ENCODE peak calls at places on chromosomes 2 and 18, in seven cellular contexts. One of them, this sample, is unnamed.

GRCh38 chr2:61493523-61493942 is 22.6 kb upstream of the USP34 start:
- DNase-seq in HCT116: no peak
- DNase-seq in Panc1: no peak
- DNase-seq in kidney epithelial cell: no peak
- DNase-seq in CD8-positive, alpha-beta T cell: no peak
- DNase-seq in heart left ventricle: no peak
- DNase-seq in ovary: no peak
- DNase-seq in this sample: no peak

GRCh38 chr2:115558725-115559124 is 1116.3 kb downstream of the DPP10 start:
- DNase-seq in HCT116: no peak
- DNase-seq in Panc1: no peak
- DNase-seq in kidney epithelial cell: no peak
- DNase-seq in CD8-positive, alpha-beta T cell: no peak
- DNase-seq in heart left ventricle: no peak
- DNase-seq in ovary: no peak
- DNase-seq in this sample: no peak

GRCh38 chr2:120508581-120509041 is 162.7 kb downstream of the INHBB start:
- DNase-seq in HCT116: no peak
- DNase-seq in Panc1: no peak
- DNase-seq in kidney epithelial cell: no peak
- DNase-seq in CD8-positive, alpha-beta T cell: no peak
- DNase-seq in heart left ventricle: no peak
- DNase-seq in ovary: no peak
- DNase-seq in this sample: no peak

GRCh38 chr2:192148620-192149321 is 46.0 kb downstream of the TMEFF2 start:
- DNase-seq in HCT116: no peak
- DNase-seq in Panc1: no peak
- DNase-seq in kidney epithelial cell: no peak
- DNase-seq in CD8-positive, alpha-beta T cell: no peak
- DNase-seq in heart left ventricle: no peak
- DNase-seq in ovary: no peak
- DNase-seq in this sample: no peak

GRCh38 chr2:3522851-3523481 is 3.6 kb upstream of the ADI1 start:
- DNase-seq in HCT116: no peak
- DNase-seq in Panc1: no peak
- DNase-seq in kidney epithelial cell: no peak
- DNase-seq in CD8-positive, alpha-beta T cell: no peak
- DNase-seq in heart left ventricle: no peak
- DNase-seq in ovary: no peak
- DNase-seq in this sample: no peak

GRCh38 chr2:11716689-11717321 is 29.6 kb upstream of the LPIN1 start:
- DNase-seq in HCT116: no peak
- DNase-seq in Panc1: no peak
- DNase-seq in kidney epithelial cell: no peak
- DNase-seq in CD8-positive, alpha-beta T cell: no peak
- DNase-seq in heart left ventricle: no peak
- DNase-seq in ovary: no peak
- DNase-seq in this sample: no peak

GRCh38 chr18:26549486-26550435 is 1.4 kb upstream of the KCTD1 start:
- DNase-seq in HCT116: peak; percentile 53
- DNase-seq in Panc1: no peak
- DNase-seq in kidney epithelial cell: no peak
- DNase-seq in CD8-positive, alpha-beta T cell: no peak
- DNase-seq in heart left ventricle: peak; percentile 77
- DNase-seq in ovary: peak; percentile 70
- DNase-seq in this sample: peak; percentile 47

GRCh38 chr2:238108423-238109201 is 8.5 kb downstream of the ESPNL start:
- DNase-seq in HCT116: no peak
- DNase-seq in Panc1: no peak
- DNase-seq in kidney epithelial cell: no peak
- DNase-seq in CD8-positive, alpha-beta T cell: no peak
- DNase-seq in heart left ventricle: peak; percentile 23
- DNase-seq in ovary: peak; percentile 13
- DNase-seq in this sample: no peak

GRCh38 chr2:71782323-71782722 is 329.0 kb downstream of the DYSF start:
- DNase-seq in HCT116: no peak
- DNase-seq in Panc1: no peak
- DNase-seq in kidney epithelial cell: no peak
- DNase-seq in CD8-positive, alpha-beta T cell: no peak
- DNase-seq in heart left ventricle: no peak
- DNase-seq in ovary: no peak
- DNase-seq in this sample: no peak

GRCh38 chr2:129347486-129348217 is 631.8 kb upstream of the RAB6C start:
- DNase-seq in HCT116: no peak
- DNase-seq in Panc1: no peak
- DNase-seq in kidney epithelial cell: no peak
- DNase-seq in CD8-positive, alpha-beta T cell: no peak
- DNase-seq in heart left ventricle: no peak
- DNase-seq in ovary: no peak
- DNase-seq in this sample: no peak

GRCh38 chr2:34831096-34831495 is 1232.0 kb upstream of the FAM98A start:
- DNase-seq in HCT116: no peak
- DNase-seq in Panc1: no peak
- DNase-seq in kidney epithelial cell: no peak
- DNase-seq in CD8-positive, alpha-beta T cell: no peak
- DNase-seq in heart left ventricle: no peak
- DNase-seq in ovary: no peak
- DNase-seq in this sample: no peak

GRCh38 chr2:172223601-172224054 is 120.9 kb upstream of the DLX2 start:
- DNase-seq in HCT116: no peak
- DNase-seq in Panc1: no peak
- DNase-seq in kidney epithelial cell: no peak
- DNase-seq in CD8-positive, alpha-beta T cell: no peak
- DNase-seq in heart left ventricle: no peak
- DNase-seq in ovary: no peak
- DNase-seq in this sample: no peak

GRCh38 chr2:158637357-158637756 is 157.8 kb upstream of the DAPL1 start:
- DNase-seq in HCT116: no peak
- DNase-seq in Panc1: no peak
- DNase-seq in kidney epithelial cell: no peak
- DNase-seq in CD8-positive, alpha-beta T cell: no peak
- DNase-seq in heart left ventricle: no peak
- DNase-seq in ovary: peak; percentile 42
- DNase-seq in this sample: no peak

GRCh38 chr18:63787673-63788072 is 12.5 kb downstream of the SERPINB7 start:
- DNase-seq in HCT116: no peak
- DNase-seq in Panc1: no peak
- DNase-seq in kidney epithelial cell: no peak
- DNase-seq in CD8-positive, alpha-beta T cell: no peak
- DNase-seq in heart left ventricle: no peak
- DNase-seq in ovary: no peak
- DNase-seq in this sample: no peak

GRCh38 chr2:187654535-187654934 is 100.3 kb upstream of the TFPI start:
- DNase-seq in HCT116: no peak
- DNase-seq in Panc1: no peak
- DNase-seq in kidney epithelial cell: no peak
- DNase-seq in CD8-positive, alpha-beta T cell: no peak
- DNase-seq in heart left ventricle: peak; percentile 51
- DNase-seq in ovary: no peak
- DNase-seq in this sample: no peak

GRCh38 chr2:16247371-16248177 is 307.2 kb downstream of the MYCN start:
- DNase-seq in HCT116: no peak
- DNase-seq in Panc1: no peak
- DNase-seq in kidney epithelial cell: no peak
- DNase-seq in CD8-positive, alpha-beta T cell: no peak
- DNase-seq in heart left ventricle: no peak
- DNase-seq in ovary: no peak
- DNase-seq in this sample: no peak

GRCh38 chr2:176500921-176501320 is 231.7 kb downstream of the MTX2 start:
- DNase-seq in HCT116: no peak
- DNase-seq in Panc1: no peak
- DNase-seq in kidney epithelial cell: no peak
- DNase-seq in CD8-positive, alpha-beta T cell: no peak
- DNase-seq in heart left ventricle: no peak
- DNase-seq in ovary: no peak
- DNase-seq in this sample: no peak

GRCh38 chr18:51908598-51908944 is 431.4 kb upstream of the DCC start:
- DNase-seq in HCT116: no peak
- DNase-seq in Panc1: no peak
- DNase-seq in kidney epithelial cell: no peak
- DNase-seq in CD8-positive, alpha-beta T cell: no peak
- DNase-seq in heart left ventricle: no peak
- DNase-seq in ovary: no peak
- DNase-seq in this sample: no peak

GRCh38 chr2:102618452-102619413 is 620 bp upstream of the SLC9A2 start:
- DNase-seq in HCT116: peak; percentile 18
- DNase-seq in Panc1: no peak
- DNase-seq in kidney epithelial cell: no peak
- DNase-seq in CD8-positive, alpha-beta T cell: no peak
- DNase-seq in heart left ventricle: peak; percentile 35
- DNase-seq in ovary: no peak
- DNase-seq in this sample: peak; percentile 7

GRCh38 chr2:2912731-2913130 is 464.9 kb downstream of the EIPR1 start:
- DNase-seq in HCT116: no peak
- DNase-seq in Panc1: no peak
- DNase-seq in kidney epithelial cell: no peak
- DNase-seq in CD8-positive, alpha-beta T cell: no peak
- DNase-seq in heart left ventricle: no peak
- DNase-seq in ovary: no peak
- DNase-seq in this sample: no peak

GRCh38 chr2:212421571-212422334 is 116.8 kb downstream of the ERBB4 start:
- DNase-seq in HCT116: no peak
- DNase-seq in Panc1: no peak
- DNase-seq in kidney epithelial cell: no peak
- DNase-seq in CD8-positive, alpha-beta T cell: no peak
- DNase-seq in heart left ventricle: no peak
- DNase-seq in ovary: no peak
- DNase-seq in this sample: no peak

GRCh38 chr2:72895759-72896281 is 8.6 kb downstream of the SPR start:
- DNase-seq in HCT116: no peak
- DNase-seq in Panc1: no peak
- DNase-seq in kidney epithelial cell: no peak
- DNase-seq in CD8-positive, alpha-beta T cell: no peak
- DNase-seq in heart left ventricle: peak; percentile 46
- DNase-seq in ovary: peak; percentile 49
- DNase-seq in this sample: no peak

GRCh38 chr2:69375494-69376353 is 11.3 kb downstream of the GFPT1 start:
- DNase-seq in HCT116: peak; percentile 21
- DNase-seq in Panc1: no peak
- DNase-seq in kidney epithelial cell: no peak
- DNase-seq in CD8-positive, alpha-beta T cell: no peak
- DNase-seq in heart left ventricle: no peak
- DNase-seq in ovary: no peak
- DNase-seq in this sample: peak; percentile 39

GRCh38 chr2:149080964-149081363 is 42.5 kb downstream of the LYPD6B start:
- DNase-seq in HCT116: no peak
- DNase-seq in Panc1: no peak
- DNase-seq in kidney epithelial cell: no peak
- DNase-seq in CD8-positive, alpha-beta T cell: no peak
- DNase-seq in heart left ventricle: no peak
- DNase-seq in ovary: no peak
- DNase-seq in this sample: no peak

GRCh38 chr2:234444888-234445287 is 52.0 kb downstream of the ARL4C start:
- DNase-seq in HCT116: no peak
- DNase-seq in Panc1: no peak
- DNase-seq in kidney epithelial cell: peak; percentile 58
- DNase-seq in CD8-positive, alpha-beta T cell: peak; percentile 59
- DNase-seq in heart left ventricle: no peak
- DNase-seq in ovary: no peak
- DNase-seq in this sample: peak; percentile 40

GRCh38 chr2:133456156-133456555 is 112.1 kb downstream of the NCKAP5 start:
- DNase-seq in HCT116: no peak
- DNase-seq in Panc1: no peak
- DNase-seq in kidney epithelial cell: no peak
- DNase-seq in CD8-positive, alpha-beta T cell: no peak
- DNase-seq in heart left ventricle: no peak
- DNase-seq in ovary: no peak
- DNase-seq in this sample: no peak
- H3K27me3 ChIP-seq in HCT116: no peaks in the 10 kb centered on the region
- H3K27me3 ChIP-seq in Panc1: no peaks in the 10 kb centered on the region
- H3K27me3 ChIP-seq in kidney epithelial cell: no peaks in the 10 kb centered on the region
- H3K27me3 ChIP-seq in CD8-positive, alpha-beta T cell: no peaks in the 10 kb centered on the region
- H3K27me3 ChIP-seq in heart left ventricle: no peaks in the 10 kb centered on the region
- H3K27me3 ChIP-seq in ovary: no peaks in the 10 kb centered on the region
- H3K27me3 ChIP-seq in this sample: no peaks in the 10 kb centered on the region

DNA sequence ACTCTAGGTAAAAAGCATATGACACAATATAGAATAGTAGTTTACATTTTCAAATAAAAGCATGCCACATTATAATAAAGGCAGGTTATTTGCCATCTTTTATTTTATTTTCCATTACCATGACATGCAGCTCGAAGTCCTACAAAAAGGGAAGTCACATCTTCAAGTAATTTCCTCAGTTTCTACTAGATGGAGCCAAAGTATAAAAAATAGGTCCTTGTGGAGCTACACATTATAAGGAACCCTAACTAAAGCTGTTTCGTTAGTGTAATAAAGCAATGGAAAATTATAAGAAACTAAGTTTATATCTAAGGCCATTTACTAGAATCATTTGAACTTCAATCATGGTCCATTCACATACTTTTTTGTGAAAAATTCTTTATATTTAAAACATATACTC is 674.5 kb downstream of the KCNJ3 start:
- DNase-seq in HCT116: peak; percentile 3
- DNase-seq in Panc1: no peak
- DNase-seq in kidney epithelial cell: no peak
- DNase-seq in CD8-positive, alpha-beta T cell: no peak
- DNase-seq in heart left ventricle: no peak
- DNase-seq in ovary: no peak
- DNase-seq in this sample: no peak
- TF ChIP-seq CTCF in HCT116: no peak
- TF ChIP-seq CTCF in Panc1: peak; percentile 24
- TF ChIP-seq CTCF in kidney epithelial cell: no peak
- TF ChIP-seq CTCF in CD8-positive, alpha-beta T cell: no peak
- TF ChIP-seq CTCF in heart left ventricle: no peak
- TF ChIP-seq CTCF in ovary: no peak
- TF ChIP-seq CTCF in this sample: no peak

GRCh38 chr2:218169757-218170546 is 3.2 kb upstream of the CXCR1 start:
- DNase-seq in HCT116: no peak
- DNase-seq in Panc1: no peak
- DNase-seq in kidney epithelial cell: no peak
- DNase-seq in CD8-positive, alpha-beta T cell: no peak
- DNase-seq in heart left ventricle: no peak
- DNase-seq in ovary: no peak
- DNase-seq in this sample: no peak

GRCh38 chr2:218172808-218173207 is 6.0 kb upstream of the CXCR1 start:
- DNase-seq in HCT116: no peak
- DNase-seq in Panc1: no peak
- DNase-seq in kidney epithelial cell: no peak
- DNase-seq in CD8-positive, alpha-beta T cell: no peak
- DNase-seq in heart left ventricle: no peak
- DNase-seq in ovary: no peak
- DNase-seq in this sample: no peak

GRCh38 chr2:218168635-218169462 is 2.1 kb upstream of the CXCR1 start:
- DNase-seq in HCT116: peak; percentile 37
- DNase-seq in Panc1: peak; percentile 8
- DNase-seq in kidney epithelial cell: no peak
- DNase-seq in CD8-positive, alpha-beta T cell: peak; percentile 75
- DNase-seq in heart left ventricle: peak; percentile 33
- DNase-seq in ovary: peak; percentile 36
- DNase-seq in this sample: peak; percentile 54

GRCh38 chr2:218166791-218167190 is at the start of gene CXCR1:
- DNase-seq in HCT116: no peak
- DNase-seq in Panc1: no peak
- DNase-seq in kidney epithelial cell: no peak
- DNase-seq in CD8-positive, alpha-beta T cell: peak; percentile 56
- DNase-seq in heart left ventricle: no peak
- DNase-seq in ovary: no peak
- DNase-seq in this sample: no peak

GRCh38 chr2:218168016-218168415 is 1.3 kb upstream of the CXCR1 start:
- DNase-seq in HCT116: no peak
- DNase-seq in Panc1: no peak
- DNase-seq in kidney epithelial cell: no peak
- DNase-seq in CD8-positive, alpha-beta T cell: no peak
- DNase-seq in heart left ventricle: no peak
- DNase-seq in ovary: no peak
- DNase-seq in this sample: no peak
- H3K4me3 ChIP-seq in HCT116: no peak overlapping the region
- H3K4me3 ChIP-seq in Panc1: no peak overlapping the region
- H3K4me3 ChIP-seq in kidney epithelial cell: no peak overlapping the region
- H3K4me3 ChIP-seq in CD8-positive, alpha-beta T cell: no peak overlapping the region
- H3K4me3 ChIP-seq in heart left ventricle: no peak overlapping the region
- H3K4me3 ChIP-seq in ovary: no peak overlapping the region
- H3K4me3 ChIP-seq in this sample: no peak overlapping the region

GRCh38 chr18:21243041-21243431 is 1.0 kb downstream of the GREB1L start:
- DNase-seq in HCT116: no peak
- DNase-seq in Panc1: no peak
- DNase-seq in kidney epithelial cell: no peak
- DNase-seq in CD8-positive, alpha-beta T cell: no peak
- DNase-seq in heart left ventricle: no peak
- DNase-seq in ovary: peak; percentile 25
- DNase-seq in this sample: no peak
- H3K27me3 ChIP-seq in HCT116: no peaks in the 10 kb centered on the region
- H3K27me3 ChIP-seq in Panc1: no peaks in the 10 kb centered on the region
- H3K27me3 ChIP-seq in kidney epithelial cell: peaks cover 6% of the 10 kb centered on the region
- H3K27me3 ChIP-seq in CD8-positive, alpha-beta T cell: no peaks in the 10 kb centered on the region
- H3K27me3 ChIP-seq in heart left ventricle: peaks cover 16% of the 10 kb centered on the region
- H3K27me3 ChIP-seq in ovary: no peaks in the 10 kb centered on the region
- H3K27me3 ChIP-seq in this sample: peaks cover 53% of the 10 kb centered on the region